ENCODE peak calls at places on chromosomes 13 and 19, in eight cellular contexts. A is GM10248, V is lower leg skin, B is Peyer's patch, J is fibroblast of lung, N is left ventricle myocardium inferior, Z is AG10803, O is right lobe of liver. E is an unnamed sample.
A peak's percentile ranks its signal among the peaks of the same experiment; 100 is the strongest.

GRCh38 chr13:41557719-41558118 is 100.4 kb downstream of the RGCC start:
- DNase-seq in A (no peak), V (no peak), B (no peak), J (no peak), N (no peak), Z (no peak), O (no peak), E (no peak)

GRCh38 chr13:75521956-75522355 is 15.7 kb downstream of the COMMD6 start:
- DNase-seq in A (no peak), V (no peak), B (no peak), J (no peak), N (no peak), Z (no peak), O (no peak), E (no peak)

GRCh38 chr19:40603071-40603718 is 2.0 kb downstream of the LTBP4 start:
- DNase-seq in A (no peak), V (peak; percentile 83), B (no peak), J (peak; percentile 67), N (no peak), Z (peak; percentile 36), O (no peak), E (no peak)

GRCh38 chr19:55353803-55354697 is 469 bp downstream of the COX6B2 start:
- DNase-seq in A (peak; percentile 86), V (no peak), B (peak; percentile 55), J (peak; percentile 53), N (peak; percentile 65), Z (no peak), O (no peak), E (peak; percentile 67)

GRCh38 chr13:78524936-78525335 is 78.4 kb downstream of the POU4F1 start:
- DNase-seq in A (no peak), V (no peak), B (no peak), J (no peak), N (no peak), Z (no peak), O (no peak), E (no peak)

GRCh38 chr13:24288870-24289269 is 20.5 kb upstream of the C1QTNF9 start:
- DNase-seq in A (no peak), V (no peak), B (no peak), J (no peak), N (no peak), Z (peak; percentile 51), O (no peak), E (no peak)

GRCh38 chr19:4031420-4031819 is 23.9 kb downstream of the PIAS4 start:
- DNase-seq in A (no peak), V (no peak), B (no peak), J (no peak), N (no peak), Z (no peak), O (no peak), E (no peak)

GRCh38 chr13:100229603-100230002 is 140.7 kb downstream of the PCCA start:
- DNase-seq in A (no peak), V (no peak), B (no peak), J (no peak), N (no peak), Z (no peak), O (no peak), E (no peak)

GRCh38 chr19:16447015-16447384 is 24.8 kb downstream of the EPS15L1 start:
- DNase-seq in A (peak; percentile 68), V (peak; percentile 95), B (peak; percentile 89), J (peak; percentile 87), N (peak; percentile 82), Z (peak; percentile 86), O (peak; percentile 80), E (peak; percentile 81)

GRCh38 chr13:24050292-24050711 is 110.2 kb upstream of the SPATA13 start:
- DNase-seq in A (no peak), V (no peak), B (no peak), J (peak; percentile 79), N (peak; percentile 36), Z (peak; percentile 66), O (no peak), E (no peak)

GRCh38 chr19:52646571-52647222 is 8.5 kb upstream of the ZNF83 start:
- DNase-seq in A (no peak), V (no peak), B (no peak), J (peak; percentile 67), N (no peak), Z (no peak), O (no peak), E (no peak)

GRCh38 chr19:57302727-57303401 is 17.4 kb upstream of the ZNF543 start:
- DNase-seq in A (no peak), V (no peak), B (no peak), J (peak; percentile 73), N (no peak), Z (no peak), O (no peak), E (no peak)
- TF ChIP-seq CTCF in A (no peak), V (no peak), B (no peak), J (no peak), N (no peak), Z (no peak), O (no peak), E (no peak)

GRCh38 chr13:59545007-59545406 is 618.7 kb downstream of the DIAPH3 start:
- DNase-seq in A (no peak), V (no peak), B (no peak), J (no peak), N (no peak), Z (no peak), O (no peak), E (no peak)
- TF ChIP-seq CTCF in A (no peak), V (no peak), B (no peak), J (no peak), N (no peak), Z (no peak), O (no peak), E (no peak)

DNA sequence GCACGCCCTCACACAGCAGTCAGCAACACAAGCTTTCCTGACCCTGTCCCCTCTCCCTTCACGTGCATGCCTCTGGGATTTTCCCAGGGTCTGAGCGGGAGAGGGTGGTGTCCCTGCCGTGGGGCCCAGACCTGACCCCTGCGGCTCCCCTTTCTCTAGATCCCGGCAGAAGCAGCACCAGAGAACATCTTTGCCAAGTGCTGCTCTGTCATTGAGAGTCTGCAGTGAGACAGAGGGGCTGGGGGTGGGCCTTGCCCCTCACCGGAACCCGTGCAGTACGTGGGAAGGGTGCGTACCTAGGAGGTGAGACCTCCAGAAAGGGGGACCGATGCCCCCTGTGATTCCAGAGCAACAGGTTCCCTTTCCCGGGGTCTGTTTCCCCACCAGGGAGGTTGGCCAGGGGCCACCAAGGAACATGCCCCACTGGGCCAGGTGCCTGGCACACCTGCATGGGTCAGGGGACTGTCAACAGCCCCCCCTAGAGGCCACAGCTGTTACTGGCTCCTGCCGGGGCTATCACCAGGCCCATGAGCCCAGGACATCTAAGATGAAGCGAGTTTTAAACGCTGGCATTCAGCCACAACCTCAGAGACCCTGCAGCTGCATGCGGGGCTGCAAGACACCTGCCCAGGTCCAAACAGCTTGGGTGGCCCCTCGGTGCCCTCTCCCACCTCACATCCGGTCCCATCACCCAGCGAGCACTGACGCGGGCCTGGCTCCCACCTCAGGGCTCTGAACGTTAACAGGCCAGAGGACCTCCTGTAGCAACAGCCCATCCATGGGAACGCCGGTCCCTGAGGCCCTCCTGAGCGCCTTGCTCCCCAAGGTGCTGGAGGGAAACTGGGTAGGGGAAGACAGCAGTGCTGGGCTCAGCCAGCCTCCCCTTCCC is 12.3 kb downstream of the KHSRP start:
- DNase-seq in A (peak; percentile 66), V (no peak), B (no peak), J (no peak), N (no peak), Z (no peak), O (no peak), E (no peak)
- TF ChIP-seq CTCF in A (peak; percentile 46), V (no peak), B (peak; percentile 51), J (peak; percentile 57), N (peak; percentile 60), Z (peak; percentile 41), O (peak; percentile 49), E (peak; percentile 40)

GRCh38 chr19:32630338-32630737 is 44.6 kb downstream of the ANKRD27 start:
- DNase-seq in A (no peak), V (no peak), B (no peak), J (no peak), N (no peak), Z (no peak), O (no peak), E (no peak)
- TF ChIP-seq CTCF in A (no peak), V (no peak), B (no peak), J (no peak), N (no peak), Z (no peak), O (no peak), E (no peak)

E was measured in natural killer cell.